ENCODE peak calls at places on chromosomes 12 and 14, in five cellular contexts. A is prostate gland; L is AML-193; W is activated naive CD8-positive, alpha-beta T cell treated with anti-CD3 and anti-CD28 coated beads, Interleukin-2, amount 50 U/mL, for 24 hours; D is GM12865. K is an unnamed sample.

GRCh38 chr14:105283028-105283427 is 17.8 kb downstream of the BRF1 start:
- DNase-seq in D (no peak), L (no peak), W (no peak), A (no peak), K (no peak)

GRCh38 chr12:53862206-53862605 is 76.4 kb upstream of the HOXC13 start:
- DNase-seq in D (no peak), L (no peak), A (no peak), W (no peak), K (no peak)

GRCh38 chr12:26274441-26275312 is 79.3 kb downstream of the SSPN start:
- DNase-seq in D (peak), W (peak), A (peak), L (peak), K (no peak)

GRCh38 chr14:58491593-58491992 is 64.1 kb downstream of the KIAA0586 start:
- DNase-seq in L (no peak), W (no peak), A (no peak), D (no peak), K (no peak)

GRCh38 chr14:100537701-100538565 is 49.3 kb downstream of the BEGAIN start:
- DNase-seq in A (no peak), D (no peak), L (no peak), W (no peak), K (no peak)

GRCh38 chr14:68976160-68977067 is 2.7 kb downstream of the ACTN1 start:
- DNase-seq in A (no peak), L (no peak), W (no peak), D (no peak), K (no peak)

GRCh38 chr12:109436181-109436546 is 40.9 kb downstream of the KCTD10 start:
- DNase-seq in W (no peak), A (no peak), D (no peak), L (no peak), K (no peak)

GRCh38 chr12:113299619-113300237 is 35.2 kb downstream of the SLC8B1 start:
- DNase-seq in D (no peak), W (no peak), L (no peak), A (peak), K (no peak)

GRCh38 chr14:75283162-75283883 is 4.7 kb downstream of the FOS start:
- DNase-seq in L (no peak), A (no peak), D (no peak), W (no peak), K (no peak)

GRCh38 chr12:26878661-26879119 is 45.7 kb upstream of the ITPR2 start:
- DNase-seq in A (peak), D (peak), W (no peak), L (no peak), K (no peak)

K was measured in CD4-positive, alpha-beta T cell.